ENCODE peak calls at places on chromosomes 12 and 14, in ten cellular contexts. N is PC-3, V is hepatocyte, X is OCI-LY7, A is PC-9, Z is HCT116, Y is GM23338, U is GM23248, S is SK-N-SH, C is Karpas-422. R is an unnamed sample.

GRCh38 chr12:2341871-2342270 is 289.1 kb downstream of the CACNA1C start:
- DNase-seq in U (peak; percentile 87), Z (no peak), S (no peak), C (no peak), X (no peak), A (no peak), V (no peak), N (peak; percentile 38), Y (no peak), R (no peak)

GRCh38 chr12:120064054-120064940 is 52.3 kb downstream of the RAB35 start:
- DNase-seq in V (peak; percentile 30), C (no peak), X (no peak), U (no peak), A (peak; percentile 58), Y (peak; percentile 43), N (no peak), Z (no peak), S (no peak), R (no peak)

GRCh38 chr14:91244501-91244901 is at the start of gene GPR68:
- DNase-seq in Z (no peak), V (peak; percentile 51), N (no peak), U (peak; percentile 92), X (peak; percentile 50), C (no peak), Y (peak; percentile 61), A (no peak), S (peak; percentile 79), R (no peak)

GRCh38 chr12:68768431-68768934 is 22.5 kb downstream of the SLC35E3 start:
- DNase-seq in Y (no peak), C (no peak), X (no peak), Z (no peak), S (no peak), V (no peak), U (no peak), N (no peak), A (no peak), R (no peak)

GRCh38 chr12:1811281-1811947 is 9.0 kb upstream of the LRTM2 start:
- DNase-seq in Y (no peak), U (no peak), Z (no peak), N (no peak), A (no peak), S (no peak), X (no peak), C (no peak), V (no peak), R (no peak)

GRCh38 chr12:118536306-118536900 is 160.0 kb downstream of the SUDS3 start:
- DNase-seq in A (no peak), X (no peak), Z (no peak), U (no peak), C (no peak), N (no peak), Y (no peak), V (no peak), S (no peak), R (no peak)

GRCh38 chr12:25689996-25690501 is 137.0 kb upstream of the LMNTD1 start:
- DNase-seq in U (peak; percentile 24), Y (no peak), X (no peak), S (peak; percentile 79), V (peak; percentile 48), N (no peak), A (no peak), Z (no peak), C (no peak), R (no peak)

GRCh38 chr14:91400696-91401095 is 16.9 kb downstream of the CCDC88C start:
- DNase-seq in C (no peak), V (no peak), S (no peak), Y (no peak), A (no peak), U (no peak), N (peak; percentile 32), X (no peak), Z (no peak), R (no peak)

GRCh38 chr14:101359221-101360044 is 201.9 kb upstream of the DIO3 start:
- DNase-seq in S (no peak), A (peak; percentile 83), V (peak; percentile 55), Y (no peak), N (no peak), U (peak; percentile 6), Z (no peak), C (no peak), X (peak; percentile 75), R (no peak)

GRCh38 chr12:130526813-130527212 is 189.1 kb downstream of the PIWIL1 start:
- DNase-seq in U (peak; percentile 8), C (no peak), N (peak; percentile 1), A (no peak), V (peak; percentile 64), Z (no peak), S (no peak), Y (peak; percentile 59), X (no peak), R (no peak)

GRCh38 chr12:96375841-96376249 is 24.4 kb downstream of the CDK17 start:
- DNase-seq in V (no peak), X (peak; percentile 37), C (peak; percentile 83), Y (no peak), Z (no peak), U (no peak), A (no peak), N (no peak), S (no peak), R (peak; percentile 57)
- H3K9me2 ChIP-seq in V (no peaks in the 10 kb centered on the region), X (no peaks in the 10 kb centered on the region), C (no peaks in the 10 kb centered on the region), Y (no peaks in the 10 kb centered on the region), Z (no peaks in the 10 kb centered on the region), U (no peaks in the 10 kb centered on the region), A (no peaks in the 10 kb centered on the region), N (no peaks in the 10 kb centered on the region), S (no peaks in the 10 kb centered on the region), R (no peaks in the 10 kb centered on the region)

GRCh38 chr12:103572312-103572711 is 14.8 kb upstream of the STAB2 start:
- DNase-seq in C (no peak), V (no peak), Z (no peak), Y (no peak), N (peak; percentile 23), X (no peak), S (no peak), A (no peak), U (no peak), R (no peak)
- H3K9me2 ChIP-seq in C (no peaks in the 10 kb centered on the region), V (no peaks in the 10 kb centered on the region), Z (no peaks in the 10 kb centered on the region), Y (no peaks in the 10 kb centered on the region), N (no peaks in the 10 kb centered on the region), X (no peaks in the 10 kb centered on the region), S (no peaks in the 10 kb centered on the region), A (no peaks in the 10 kb centered on the region), U (no peaks in the 10 kb centered on the region), R (no peaks in the 10 kb centered on the region)

GRCh38 chr12:114683709-114684097 is 272 bp downstream of the TBX3 start:
- DNase-seq in X (no peak), A (no peak), N (no peak), U (no peak), Z (no peak), C (no peak), S (no peak), Y (peak; percentile 59), V (no peak), R (no peak)
- H3K9me2 ChIP-seq in X (no peaks in the 10 kb centered on the region), A (no peaks in the 10 kb centered on the region), N (no peaks in the 10 kb centered on the region), U (no peaks in the 10 kb centered on the region), Z (no peaks in the 10 kb centered on the region), C (no peaks in the 10 kb centered on the region), S (no peaks in the 10 kb centered on the region), Y (no peaks in the 10 kb centered on the region), V (no peaks in the 10 kb centered on the region), R (no peaks in the 10 kb centered on the region)

GRCh38 chr12:5590316-5590715 is 158.4 kb downstream of the NTF3 start:
- DNase-seq in S (no peak), U (no peak), X (no peak), Y (no peak), C (no peak), A (no peak), Z (no peak), N (no peak), V (no peak), R (no peak)

GRCh38 chr12:5589055-5589454 is 157.1 kb downstream of the NTF3 start:
- DNase-seq in V (no peak), Z (no peak), N (no peak), U (no peak), X (no peak), C (no peak), Y (peak; percentile 44), S (no peak), A (no peak), R (no peak)

GRCh38 chr12:5586201-5586600 is 154.3 kb downstream of the NTF3 start:
- DNase-seq in U (peak; percentile 59), S (no peak), X (no peak), A (no peak), C (no peak), N (peak; percentile 15), Z (no peak), V (peak; percentile 54), Y (no peak), R (no peak)

GRCh38 chr12:5587701-5588100 is 155.8 kb downstream of the NTF3 start:
- DNase-seq in A (no peak), Z (no peak), N (no peak), C (no peak), Y (peak; percentile 41), S (no peak), V (peak; percentile 36), U (no peak), X (no peak), R (no peak)

GRCh38 chr12:5588231-5588995 is 156.5 kb downstream of the NTF3 start:
- DNase-seq in S (no peak), U (peak; percentile 50), Y (no peak), N (no peak), V (no peak), X (no peak), A (no peak), C (no peak), Z (no peak), R (no peak)
- H3K9me2 ChIP-seq in S (no peaks in the 10 kb centered on the region), U (no peaks in the 10 kb centered on the region), Y (peaks cover 20% of the 10 kb centered on the region), N (no peaks in the 10 kb centered on the region), V (no peaks in the 10 kb centered on the region), X (no peaks in the 10 kb centered on the region), A (no peaks in the 10 kb centered on the region), C (no peaks in the 10 kb centered on the region), Z (no peaks in the 10 kb centered on the region), R (no peaks in the 10 kb centered on the region)

GRCh38 chr14:28603606-28604005 is 163.0 kb upstream of the FOXG1 start:
- DNase-seq in C (no peak), V (no peak), Y (no peak), X (no peak), S (no peak), A (no peak), U (no peak), Z (no peak), N (peak; percentile 48), R (no peak)
- H3K9me2 ChIP-seq in C (no peaks in the 10 kb centered on the region), V (no peaks in the 10 kb centered on the region), Y (no peaks in the 10 kb centered on the region), X (no peaks in the 10 kb centered on the region), S (no peaks in the 10 kb centered on the region), A (no peaks in the 10 kb centered on the region), U (no peaks in the 10 kb centered on the region), Z (no peaks in the 10 kb centered on the region), N (no peaks in the 10 kb centered on the region), R (no peaks in the 10 kb centered on the region)

GRCh38 chr12:121472150-121472905 is 72.4 kb downstream of the RNF34 start:
- DNase-seq in X (no peak), Y (no peak), V (no peak), C (no peak), U (no peak), A (no peak), N (no peak), S (no peak), Z (no peak), R (no peak)
- H3K9me2 ChIP-seq in X (no peaks in the 10 kb centered on the region), Y (no peaks in the 10 kb centered on the region), V (no peaks in the 10 kb centered on the region), C (no peaks in the 10 kb centered on the region), U (no peaks in the 10 kb centered on the region), A (no peaks in the 10 kb centered on the region), N (no peaks in the 10 kb centered on the region), S (no peaks in the 10 kb centered on the region), Z (no peaks in the 10 kb centered on the region), R (no peaks in the 10 kb centered on the region)

GRCh38 chr12:101703487-101703886 is 6.0 kb downstream of the CHPT1 start:
- DNase-seq in U (no peak), Z (no peak), S (no peak), A (no peak), C (no peak), X (no peak), Y (peak; percentile 36), V (no peak), N (no peak), R (no peak)
- H3K9me2 ChIP-seq in U (no peaks in the 10 kb centered on the region), Z (no peaks in the 10 kb centered on the region), S (no peaks in the 10 kb centered on the region), A (no peaks in the 10 kb centered on the region), C (no peaks in the 10 kb centered on the region), X (no peaks in the 10 kb centered on the region), Y (no peaks in the 10 kb centered on the region), V (no peaks in the 10 kb centered on the region), N (no peaks in the 10 kb centered on the region), R (no peaks in the 10 kb centered on the region)